ENCODE peak calls at places on chromosome 5, in five cellular contexts. H, Y, S, U and X are unnamed samples.
A peak's percentile ranks its signal among the peaks of the same experiment; 100 is the strongest.

GRCh38 chr5:72661405-72661804 is 154.2 kb upstream of the ZNF366 start:
- DNase-seq in H (no peak), Y (no peak), U (no peak), S (no peak), X (no peak)

GRCh38 chr5:54655761-54656160 is 138.2 kb downstream of the SNX18 start:
- DNase-seq in U (no peak), H (no peak), Y (no peak), S (no peak), X (no peak)

GRCh38 chr5:72871358-72872024 is 55.0 kb downstream of the TNPO1 start:
- DNase-seq in S (no peak), Y (no peak), U (no peak), H (no peak), X (no peak)

GRCh38 chr5:76781775-76782174 is 37.1 kb upstream of the F2RL1 start:
- DNase-seq in Y (no peak), U (no peak), S (no peak), H (no peak), X (no peak)

GRCh38 chr5:145246961-145247744 is 588.0 kb downstream of the PRELID2 start:
- DNase-seq in Y (no peak), U (no peak), S (no peak), H (peak; percentile 13), X (no peak)

GRCh38 chr5:133926960-133927615 is 41.3 kb downstream of the C5orf15 start:
- DNase-seq in H (no peak), Y (no peak), S (no peak), U (no peak), X (peak; percentile 64)

GRCh38 chr5:55484531-55484930 is 50.2 kb downstream of the PLPP1 start:
- DNase-seq in Y (no peak), U (no peak), S (no peak), H (no peak), X (no peak)

GRCh38 chr5:6581559-6582426 is 51.1 kb downstream of the NSUN2 start:
- DNase-seq in H (no peak), Y (no peak), S (no peak), U (no peak), X (no peak)

GRCh38 chr5:139797856-139798510 is 2.4 kb downstream of the PSD2 start:
- DNase-seq in Y (no peak), U (no peak), H (no peak), S (no peak), X (no peak)

GRCh38 chr5:141846031-141846430 is 32.2 kb downstream of the PCDH1 start:
- DNase-seq in U (no peak), S (no peak), H (peak; percentile 39), Y (no peak), X (no peak)

GRCh38 chr5:39138892-39139291 is 64.7 kb upstream of the RICTOR start:
- DNase-seq in S (no peak), H (peak; percentile 55), U (no peak), Y (peak; percentile 48), X (no peak)

GRCh38 chr5:149400304-149400703 is 21.2 kb upstream of the IL17B start:
- DNase-seq in H (no peak), S (no peak), U (no peak), Y (no peak), X (no peak)